ENCODE peak calls at places on chromosomes 5 and 9, in four cellular contexts. L is upper lobe of right lung; S is activated CD4-positive, CD25-positive, alpha-beta regulatory T cell; W is NCI-H69. D is an unnamed sample.

GRCh38 chr5:87243161-87243877 is 24.4 kb upstream of the RASA1 start:
- DNase-seq in L (no peak), S (no peak), W (no peak), D (no peak)

GRCh38 chr5:87649455-87649854 is 236.7 kb upstream of the CCNH start:
- DNase-seq in L (no peak), S (no peak), W (peak; percentile 35), D (no peak)

GRCh38 chr5:60149081-60149480 is 255.6 kb upstream of the PDE4D start:
- DNase-seq in L (no peak), S (no peak), W (no peak), D (no peak)

GRCh38 chr5:121692163-121692562 is 159.5 kb upstream of the FTMT start:
- DNase-seq in L (no peak), S (no peak), W (no peak), D (no peak)

GRCh38 chr5:178086266-178086665 is 27.1 kb upstream of the N4BP3 start:
- DNase-seq in L (no peak), S (no peak), W (no peak), D (no peak)

GRCh38 chr5:173515526-173515925 is 100.9 kb downstream of the BOD1 start:
- DNase-seq in L (no peak), S (no peak), W (no peak), D (no peak)

GRCh38 chr9:122126340-122127333 is 32.9 kb downstream of the NDUFA8 start:
- DNase-seq in L (no peak), S (no peak), W (no peak), D (no peak)

GRCh38 chr5:17415282-17415681 is 82.7 kb upstream of the TAF11L2 start:
- DNase-seq in L (no peak), S (no peak), W (no peak), D (no peak)

GRCh38 chr9:71177901-71178300 is 56.5 kb upstream of the TRPM3 start:
- DNase-seq in L (no peak), S (no peak), W (no peak), D (no peak)

GRCh38 chr9:137218754-137219271 is 3.2 kb downstream of the RNF208 start:
- DNase-seq in L (no peak), S (no peak), W (peak; percentile 46), D (no peak)

GRCh38 chr9:117860849-117861248 is 156.6 kb downstream of the TLR4 start:
- DNase-seq in L (no peak), S (no peak), W (no peak), D (no peak)

GRCh38 chr9:137606005-137606601 is 617 bp downstream of the ARRDC1 start:
- DNase-seq in L (peak; percentile 86), S (no peak), W (peak; percentile 72), D (peak; percentile 47)

GRCh38 chr5:472076-472655 is 29.2 kb downstream of the EXOC3 start:
- DNase-seq in L (peak; percentile 72), S (no peak), W (peak; percentile 65), D (no peak)

GRCh38 chr9:33748633-33749304 is 46.6 kb upstream of the PRSS3 start:
- DNase-seq in L (no peak), S (no peak), W (no peak), D (no peak)

GRCh38 chr5:150729859-150730258 is 29.0 kb downstream of the DCTN4 start:
- DNase-seq in L (no peak), S (no peak), W (no peak), D (no peak)

GRCh38 chr5:61347088-61347487 is 15.0 kb downstream of the ZSWIM6 start:
- DNase-seq in L (no peak), S (no peak), W (no peak), D (no peak)

GRCh38 chr5:1463326-1464095 is 18.3 kb upstream of the SLC6A3 start:
- DNase-seq in L (no peak), S (no peak), W (no peak), D (no peak)

GRCh38 chr5:40834391-40834848 is 602 bp downstream of the RPL37 start:
- DNase-seq in L (no peak), S (peak; percentile 5), W (peak; percentile 37), D (peak; percentile 30)

GRCh38 chr9:99451121-99451606 is 229.1 kb downstream of the SEC61B start:
- DNase-seq in L (no peak), S (no peak), W (no peak), D (no peak)

GRCh38 chr9:129182122-129182521 is 4.1 kb upstream of the IER5L start:
- DNase-seq in L (no peak), S (no peak), W (no peak), D (no peak)

GRCh38 chr9:27870404-27870803 is 297.1 kb upstream of the C9orf72 start:
- DNase-seq in L (no peak), S (no peak), W (peak; percentile 16), D (no peak)

GRCh38 chr5:149820536-149821503 is 90.7 kb downstream of the PPARGC1B start:
- DNase-seq in L (no peak), S (no peak), W (peak; percentile 27), D (no peak)

GRCh38 chr5:19987594-19988345 is at the start of gene CDH18:
- DNase-seq in L (peak; percentile 68), S (no peak), W (peak; percentile 85), D (no peak)

GRCh38 chr9:114824130-114824529 is 18.3 kb upstream of the TNFSF15 start:
- DNase-seq in L (no peak), S (no peak), W (no peak), D (no peak)

GRCh38 chr5:41508696-41509398 is 1.6 kb downstream of the PLCXD3 start:
- DNase-seq in L (no peak), S (no peak), W (peak; percentile 28), D (no peak)